ENCODE peak calls at places on chromosomes 4 and X, in four cellular contexts. One of them, this sample, is unnamed.

GRCh38 chrX:150487369-150488094 is 80.9 kb upstream of the MTM1 start:
- DNase-seq in K562: no peak
- DNase-seq in SK-N-SH: no peak
- DNase-seq in GM12891: no peak
- DNase-seq in this sample: no peak

GRCh38 chr4:138242076-138242829 is at the start of gene SLC7A11:
- DNase-seq in K562: peak
- DNase-seq in SK-N-SH: peak
- DNase-seq in GM12891: peak
- DNase-seq in this sample: peak

GRCh38 chr4:119781044-119781443 is 152.4 kb upstream of the PDE5A start:
- DNase-seq in K562: no peak
- DNase-seq in SK-N-SH: no peak
- DNase-seq in GM12891: no peak
- DNase-seq in this sample: no peak

GRCh38 chr4:112550728-112551127 is 34.7 kb upstream of the NEUROG2 start:
- DNase-seq in K562: no peak
- DNase-seq in SK-N-SH: no peak
- DNase-seq in GM12891: no peak
- DNase-seq in this sample: no peak

GRCh38 chr4:102551946-102552575 is 50.9 kb downstream of the NFKB1 start:
- DNase-seq in K562: no peak
- DNase-seq in SK-N-SH: no peak
- DNase-seq in GM12891: no peak
- DNase-seq in this sample: no peak

GRCh38 chr4:122921971-122922876 is at the start of gene NUDT6:
- DNase-seq in K562: peak
- DNase-seq in SK-N-SH: peak
- DNase-seq in GM12891: peak
- DNase-seq in this sample: peak

GRCh38 chr4:1503583-1504471 is 97.6 kb upstream of the NKX1-1 start:
- DNase-seq in K562: peak
- DNase-seq in SK-N-SH: peak
- DNase-seq in GM12891: no peak
- DNase-seq in this sample: no peak

GRCh38 chr4:169418846-169419245 is 148.1 kb upstream of the SH3RF1 start:
- DNase-seq in K562: no peak
- DNase-seq in SK-N-SH: no peak
- DNase-seq in GM12891: no peak
- DNase-seq in this sample: no peak

GRCh38 chrX:13398839-13399238 is 79.0 kb upstream of the ATXN3L start:
- DNase-seq in K562: no peak
- DNase-seq in SK-N-SH: no peak
- DNase-seq in GM12891: no peak
- DNase-seq in this sample: no peak

GRCh38 chrX:34341258-34341657 is 209.1 kb upstream of the FAM47A start:
- DNase-seq in K562: no peak
- DNase-seq in SK-N-SH: no peak
- DNase-seq in GM12891: no peak
- DNase-seq in this sample: no peak

GRCh38 chr4:124018383-124019317 is 622.1 kb downstream of the SPRY1 start:
- DNase-seq in K562: no peak
- DNase-seq in SK-N-SH: peak
- DNase-seq in GM12891: peak
- DNase-seq in this sample: peak

GRCh38 chr4:177349191-177349590 is 39.5 kb downstream of the NEIL3 start:
- DNase-seq in K562: no peak
- DNase-seq in SK-N-SH: no peak
- DNase-seq in GM12891: no peak
- DNase-seq in this sample: no peak

GRCh38 chr4:146257511-146257910 is 43.2 kb downstream of the REELD1 start:
- DNase-seq in K562: no peak
- DNase-seq in SK-N-SH: no peak
- DNase-seq in GM12891: no peak
- DNase-seq in this sample: no peak

GRCh38 chr4:180947421-180947820 is 1295.8 kb upstream of the TENM3 start:
- DNase-seq in K562: no peak
- DNase-seq in SK-N-SH: peak
- DNase-seq in GM12891: no peak
- DNase-seq in this sample: no peak

GRCh38 chr4:3402409-3403103 is 39.2 kb upstream of the HGFAC start:
- DNase-seq in K562: no peak
- DNase-seq in SK-N-SH: no peak
- DNase-seq in GM12891: no peak
- DNase-seq in this sample: no peak

GRCh38 chrX:30060718-30061117 is 154.6 kb upstream of the MAGEB2 start:
- DNase-seq in K562: no peak
- DNase-seq in SK-N-SH: peak
- DNase-seq in GM12891: no peak
- DNase-seq in this sample: no peak
- TF ChIP-seq TAF1 in K562: no peak
- TF ChIP-seq TAF1 in SK-N-SH: no peak
- TF ChIP-seq TAF1 in GM12891: no peak
- TF ChIP-seq TAF1 in this sample: no peak

GRCh38 chr4:20137176-20137575 is 114.5 kb upstream of the SLIT2 start:
- DNase-seq in K562: no peak
- DNase-seq in SK-N-SH: no peak
- DNase-seq in GM12891: no peak
- DNase-seq in this sample: no peak
- TF ChIP-seq TAF1 in K562: no peak
- TF ChIP-seq TAF1 in SK-N-SH: no peak
- TF ChIP-seq TAF1 in GM12891: no peak
- TF ChIP-seq TAF1 in this sample: no peak

GRCh38 chr4:87032884-87033533 is 98.2 kb downstream of the AFF1 start:
- DNase-seq in K562: no peak
- DNase-seq in SK-N-SH: no peak
- DNase-seq in GM12891: no peak
- DNase-seq in this sample: no peak
- TF ChIP-seq TAF1 in K562: no peak
- TF ChIP-seq TAF1 in SK-N-SH: no peak
- TF ChIP-seq TAF1 in GM12891: no peak
- TF ChIP-seq TAF1 in this sample: no peak

DNA sequence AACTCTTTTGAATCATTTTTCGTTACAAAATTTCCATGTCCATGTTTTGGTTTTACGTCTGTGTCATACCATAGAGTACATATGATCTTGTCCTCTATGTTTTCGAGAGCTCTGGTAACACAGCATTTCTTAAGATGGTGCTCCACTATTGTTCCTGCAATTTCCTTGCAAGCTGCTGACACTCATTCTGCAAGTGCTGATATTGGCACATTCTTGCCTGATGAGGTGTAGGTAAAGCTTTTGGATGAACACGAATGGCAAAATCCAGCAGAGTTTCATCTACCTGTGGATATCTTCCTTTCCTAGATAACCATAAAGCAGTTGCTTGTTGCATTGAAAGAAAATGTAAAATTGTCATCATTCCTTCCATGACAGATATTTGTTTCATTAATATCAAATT is 41.3 kb downstream of the MAGEB17 start:
- DNase-seq in K562: no peak
- DNase-seq in SK-N-SH: no peak
- DNase-seq in GM12891: no peak
- DNase-seq in this sample: no peak
- TF ChIP-seq TAF1 in K562: no peak
- TF ChIP-seq TAF1 in SK-N-SH: no peak
- TF ChIP-seq TAF1 in GM12891: no peak
- TF ChIP-seq TAF1 in this sample: no peak

GRCh38 chr4:165398570-165398969 is 19.8 kb downstream of the CPE start:
- DNase-seq in K562: peak
- DNase-seq in SK-N-SH: peak
- DNase-seq in GM12891: no peak
- DNase-seq in this sample: no peak
- TF ChIP-seq TAF1 in K562: no peak
- TF ChIP-seq TAF1 in SK-N-SH: no peak
- TF ChIP-seq TAF1 in GM12891: no peak
- TF ChIP-seq TAF1 in this sample: no peak

GRCh38 chrX:132041016-132041415 is 17.9 kb downstream of the STK26 start:
- DNase-seq in K562: no peak
- DNase-seq in SK-N-SH: no peak
- DNase-seq in GM12891: no peak
- DNase-seq in this sample: no peak

GRCh38 chrX:132043977-132044376 is 20.9 kb downstream of the STK26 start:
- DNase-seq in K562: no peak
- DNase-seq in SK-N-SH: no peak
- DNase-seq in GM12891: no peak
- DNase-seq in this sample: no peak

GRCh38 chrX:132045456-132045855 is 22.4 kb downstream of the STK26 start:
- DNase-seq in K562: no peak
- DNase-seq in SK-N-SH: no peak
- DNase-seq in GM12891: no peak
- DNase-seq in this sample: no peak

GRCh38 chrX:132046533-132046932 is 23.4 kb downstream of the STK26 start:
- DNase-seq in K562: no peak
- DNase-seq in SK-N-SH: no peak
- DNase-seq in GM12891: no peak
- DNase-seq in this sample: no peak

DNA sequence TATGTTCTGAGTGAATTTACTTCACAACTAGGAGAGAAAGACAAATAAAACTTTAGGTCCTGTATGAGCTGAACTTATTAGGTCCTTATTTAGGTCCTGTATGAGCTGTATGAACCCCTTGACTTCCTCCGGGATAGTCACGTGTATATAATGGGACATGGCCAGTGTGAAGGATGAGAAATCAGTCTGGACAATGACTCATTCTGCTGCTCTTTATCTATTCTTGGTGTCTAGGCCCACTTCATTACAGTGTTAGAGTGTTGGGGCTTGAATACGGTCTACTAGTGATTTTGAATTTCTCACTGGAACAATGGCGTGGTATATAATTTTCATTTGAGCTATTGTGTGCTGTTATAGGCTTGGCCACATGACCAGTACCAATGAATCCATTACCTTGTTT is 21.9 kb downstream of the STK26 start:
- DNase-seq in K562: peak
- DNase-seq in SK-N-SH: no peak
- DNase-seq in GM12891: no peak
- DNase-seq in this sample: no peak
- TF ChIP-seq TAF1 in K562: no peak
- TF ChIP-seq TAF1 in SK-N-SH: no peak
- TF ChIP-seq TAF1 in GM12891: no peak
- TF ChIP-seq TAF1 in this sample: no peak

GRCh38 chrX:1102786-1103185 is 109.7 kb downstream of the CRLF2 start:
- DNase-seq in K562: no peak
- DNase-seq in SK-N-SH: no peak
- DNase-seq in GM12891: no peak
- DNase-seq in this sample: no peak
- TF ChIP-seq TAF1 in K562: no peak
- TF ChIP-seq TAF1 in SK-N-SH: no peak
- TF ChIP-seq TAF1 in GM12891: no peak
- TF ChIP-seq TAF1 in this sample: no peak

DNA sequence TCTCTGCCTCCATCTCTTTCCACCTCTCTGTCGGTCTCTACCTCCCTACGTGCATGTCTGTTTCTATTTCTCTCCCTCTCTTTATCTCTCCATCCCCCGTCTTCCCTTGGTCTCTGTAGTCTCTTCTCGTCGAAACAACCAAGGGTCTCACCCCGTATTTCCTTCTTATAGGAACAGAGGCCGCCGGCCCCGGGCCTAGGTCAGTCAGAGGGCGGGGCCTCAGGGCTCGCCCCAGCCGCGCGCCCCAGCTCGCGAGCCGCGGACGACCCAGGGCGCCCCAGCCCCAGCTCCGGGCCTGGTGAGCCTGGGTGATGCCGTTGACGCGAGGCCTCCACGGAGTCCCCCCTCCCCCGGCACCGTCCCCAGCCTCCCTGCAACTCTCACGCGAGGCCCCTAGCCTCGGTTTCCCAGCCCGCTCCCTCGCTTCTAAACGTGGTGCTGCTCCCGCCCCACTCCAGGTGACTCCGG is 6.6 kb downstream of the TIMM17B start:
- DNase-seq in K562: no peak
- DNase-seq in SK-N-SH: peak
- DNase-seq in GM12891: no peak
- DNase-seq in this sample: no peak
- TF ChIP-seq TAF1 in K562: no peak
- TF ChIP-seq TAF1 in SK-N-SH: no peak
- TF ChIP-seq TAF1 in GM12891: no peak
- TF ChIP-seq TAF1 in this sample: no peak